ENCODE peak calls at places on chromosomes 11 and 22, in six cellular contexts. J is NCI-H1417; C is cardiac fibroblast; T is HS-5; E is head of caudate nucleus; O is central memory CD4-positive, alpha-beta T cell. X is an unnamed sample.

GRCh38 chr11:22688914-22689313 is 22.5 kb downstream of the GAS2 start:
- DNase-seq in J (no peak), C (no peak), T (no peak), E (no peak), O (no peak), X (no peak)

GRCh38 chr11:35525501-35526175 is at the start of gene PAMR1:
- DNase-seq in J (peak), C (peak), T (no peak), E (no peak), O (no peak), X (no peak)

GRCh38 chr11:131077340-131077739 is 161.1 kb upstream of the SNX19 start:
- DNase-seq in J (no peak), C (no peak), T (no peak), E (no peak), O (no peak), X (no peak)

GRCh38 chr11:17703951-17704350 is 15.4 kb upstream of the MYOD1 start:
- DNase-seq in J (no peak), C (peak), T (no peak), E (no peak), O (no peak), X (no peak)

GRCh38 chr22:47965066-47965465 is 1202.6 kb downstream of the TBC1D22A start:
- DNase-seq in J (no peak), C (no peak), T (no peak), E (no peak), O (no peak), X (no peak)

GRCh38 chr11:132994038-132994502 is 538.2 kb downstream of the OPCML start:
- DNase-seq in J (no peak), C (no peak), T (no peak), E (no peak), O (no peak), X (no peak)

GRCh38 chr11:43567396-43567975 is 113.1 kb upstream of the HSD17B12 start:
- DNase-seq in J (peak), C (peak), T (no peak), E (no peak), O (no peak), X (no peak)

GRCh38 chr11:120184946-120185677 is 25.7 kb upstream of the OAF start:
- DNase-seq in J (no peak), C (peak), T (no peak), E (peak), O (no peak), X (no peak)

GRCh38 chr22:36267896-36268485 is 15.1 kb downstream of the APOL1 start:
- DNase-seq in J (no peak), C (no peak), T (no peak), E (peak), O (no peak), X (no peak)

GRCh38 chr22:23533328-23533762 is 46.7 kb downstream of the IGLL1 start:
- DNase-seq in J (peak), C (peak), T (no peak), E (peak), O (no peak), X (no peak)

GRCh38 chr11:85685820-85686459 is at the start of gene CCDC89:
- DNase-seq in J (peak), C (peak), T (no peak), E (peak), O (no peak), X (no peak)

GRCh38 chr11:57781529-57781943 is 19.9 kb downstream of the CTNND1 start:
- DNase-seq in J (no peak), C (peak), T (no peak), E (no peak), O (no peak), X (no peak)

GRCh38 chr11:1392111-1392510 is 2.4 kb downstream of the BRSK2 start:
- DNase-seq in J (no peak), C (no peak), T (no peak), E (no peak), O (no peak), X (no peak)

GRCh38 chr11:33329705-33330329 is 72.6 kb downstream of the HIPK3 start:
- DNase-seq in J (peak), C (peak), T (no peak), E (no peak), O (peak), X (peak)

GRCh38 chr11:1460396-1460795 is 26.2 kb downstream of the MOB2 start:
- DNase-seq in J (no peak), C (peak), T (no peak), E (peak), O (no peak), X (no peak)

GRCh38 chr11:2431395-2431794 is 12.9 kb downstream of the TRPM5 start:
- DNase-seq in J (no peak), C (no peak), T (no peak), E (no peak), O (no peak), X (no peak)

GRCh38 chr11:121311373-121311772 is 18.8 kb downstream of the SC5D start:
- DNase-seq in J (no peak), C (no peak), T (no peak), E (no peak), O (no peak), X (no peak)

GRCh38 chr11:93526691-93527583 is 16.3 kb downstream of the SMCO4 start:
- DNase-seq in J (no peak), C (no peak), T (no peak), E (no peak), O (no peak), X (peak)